ENCODE peak calls at places on chromosome 22, in ten cellular contexts. A is cardiac muscle cell; B is left ventricle myocardium inferior; Z is heart right ventricle; Y is heart left ventricle; F is neuronal stem cell; S is transverse colon; Q is CD8-positive, alpha-beta memory T cell; H is SJSA1; P is PC-9. E is an unnamed sample. For H3K9me3, the result is how much of the 10 kb centered on the place peaks cover.

GRCh38 chr22:37483594-37484114 is 2.5 kb downstream of the MFNG start:
- DNase-seq in A (no peak), B (no peak), Z (no peak), Y (no peak), F (no peak), S (no peak), Q (no peak), H (no peak), P (no peak), E (no peak)

GRCh38 chr22:37260396-37260795 is 16.3 kb upstream of the RAC2 start:
- DNase-seq in A (no peak), B (no peak), Z (no peak), Y (no peak), F (no peak), S (no peak), Q (no peak), H (no peak), P (no peak), E (peak)

GRCh38 chr22:18976197-18976751 is 40.2 kb upstream of the PRODH start:
- DNase-seq in A (no peak), B (no peak), Z (no peak), Y (no peak), F (no peak), S (no peak), Q (no peak), H (no peak), P (no peak), E (peak)

GRCh38 chr22:37425800-37426531 is 1.3 kb downstream of the ELFN2 start:
- DNase-seq in A (no peak), B (no peak), Z (no peak), Y (no peak), F (no peak), S (no peak), Q (no peak), H (no peak), P (no peak), E (no peak)

GRCh38 chr22:37905534-37906363 is at the start of gene MICALL1:
- DNase-seq in A (peak), B (peak), Z (peak), Y (peak), F (no peak), S (peak), Q (peak), H (peak), P (peak), E (peak)

GRCh38 chr22:21569459-21570161 is 2.1 kb downstream of the UBE2L3 start:
- DNase-seq in A (no peak), B (no peak), Z (no peak), Y (no peak), F (no peak), S (no peak), Q (no peak), H (no peak), P (no peak), E (no peak)

GRCh38 chr22:25668437-25668836 is 73.6 kb upstream of the MYO18B start:
- DNase-seq in A (peak), B (no peak), Z (no peak), Y (no peak), F (no peak), S (no peak), Q (no peak), H (no peak), P (no peak), E (peak)

GRCh38 chr22:38754247-38755154 is 1.3 kb downstream of the SUN2 start:
- DNase-seq in A (peak), B (peak), Z (no peak), Y (peak), F (no peak), S (peak), Q (no peak), H (peak), P (peak), E (peak)

GRCh38 chr22:39935622-39936021 is 24.6 kb upstream of the TMA7B start:
- DNase-seq in A (no peak), B (no peak), Z (no peak), Y (no peak), F (no peak), S (no peak), Q (no peak), H (no peak), P (no peak), E (no peak)

GRCh38 chr22:18068381-18068988 is 9.3 kb upstream of the PEX26 start:
- DNase-seq in A (no peak), B (no peak), Z (no peak), Y (peak), F (no peak), S (no peak), Q (no peak), H (peak), P (no peak), E (no peak)

GRCh38 chr22:30325724-30326703 is 727 bp downstream of the TBC1D10A start:
- DNase-seq in A (no peak), B (no peak), Z (peak), Y (peak), F (no peak), S (peak), Q (peak), H (peak), P (no peak), E (peak)

DNA sequence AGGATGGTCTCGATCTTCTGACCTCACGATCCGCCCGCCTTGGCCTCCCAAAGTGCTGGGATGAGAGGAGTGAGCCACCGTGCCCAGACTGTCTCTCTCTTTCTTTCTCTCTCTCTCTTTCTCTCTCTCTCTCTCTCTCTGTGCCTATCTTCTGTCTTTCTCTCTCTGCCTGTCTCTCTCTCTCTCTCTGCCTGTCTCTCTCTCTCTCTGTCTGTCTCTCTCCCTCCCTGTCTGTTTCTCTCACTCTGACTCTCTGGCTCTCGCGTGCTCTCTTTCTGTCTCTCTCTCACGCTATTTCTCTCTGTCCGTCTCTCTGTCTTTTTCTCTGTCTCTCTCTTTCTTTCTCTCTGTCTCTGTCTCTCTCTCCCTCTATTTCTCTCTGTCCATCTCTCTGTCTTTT is 3911.2 kb upstream of the OR11H1 start:
- DNase-seq in A (no peak), B (no peak), Z (no peak), Y (no peak), F (peak), S (no peak), Q (no peak), H (no peak), P (no peak), E (no peak)
- H3K9me3 ChIP-seq in A (under half), B (half or more), Z (half or more), Y (under half), F (under half), S (half or more), Q (under half), H (under half), P (under half), E (under half)

GRCh38 chr22:46941958-46942815 is 179.7 kb downstream of the TBC1D22A start:
- DNase-seq in A (no peak), B (peak), Z (peak), Y (peak), F (no peak), S (no peak), Q (no peak), H (no peak), P (no peak), E (no peak)
- H3K4me3 ChIP-seq in A (no peak), B (peak), Z (peak), Y (peak), F (no peak), S (no peak), Q (no peak), H (no peak), P (no peak), E (no peak)

GRCh38 chr22:29201722-29202230 is 3.9 kb upstream of the EMID1 start:
- DNase-seq in A (no peak), B (no peak), Z (no peak), Y (no peak), F (no peak), S (no peak), Q (no peak), H (no peak), P (no peak), E (no peak)

GRCh38 chr22:29203883-29204282 is 1.8 kb upstream of the EMID1 start:
- DNase-seq in A (no peak), B (no peak), Z (no peak), Y (no peak), F (no peak), S (no peak), Q (no peak), H (no peak), P (no peak), E (no peak)

GRCh38 chr22:29200901-29201300 is 4.8 kb upstream of the EMID1 start:
- DNase-seq in A (no peak), B (no peak), Z (no peak), Y (no peak), F (no peak), S (no peak), Q (no peak), H (no peak), P (no peak), E (no peak)

GRCh38 chr22:29203456-29203855 is 2.2 kb upstream of the EMID1 start:
- DNase-seq in A (no peak), B (no peak), Z (no peak), Y (no peak), F (no peak), S (no peak), Q (no peak), H (no peak), P (no peak), E (no peak)

DNA sequence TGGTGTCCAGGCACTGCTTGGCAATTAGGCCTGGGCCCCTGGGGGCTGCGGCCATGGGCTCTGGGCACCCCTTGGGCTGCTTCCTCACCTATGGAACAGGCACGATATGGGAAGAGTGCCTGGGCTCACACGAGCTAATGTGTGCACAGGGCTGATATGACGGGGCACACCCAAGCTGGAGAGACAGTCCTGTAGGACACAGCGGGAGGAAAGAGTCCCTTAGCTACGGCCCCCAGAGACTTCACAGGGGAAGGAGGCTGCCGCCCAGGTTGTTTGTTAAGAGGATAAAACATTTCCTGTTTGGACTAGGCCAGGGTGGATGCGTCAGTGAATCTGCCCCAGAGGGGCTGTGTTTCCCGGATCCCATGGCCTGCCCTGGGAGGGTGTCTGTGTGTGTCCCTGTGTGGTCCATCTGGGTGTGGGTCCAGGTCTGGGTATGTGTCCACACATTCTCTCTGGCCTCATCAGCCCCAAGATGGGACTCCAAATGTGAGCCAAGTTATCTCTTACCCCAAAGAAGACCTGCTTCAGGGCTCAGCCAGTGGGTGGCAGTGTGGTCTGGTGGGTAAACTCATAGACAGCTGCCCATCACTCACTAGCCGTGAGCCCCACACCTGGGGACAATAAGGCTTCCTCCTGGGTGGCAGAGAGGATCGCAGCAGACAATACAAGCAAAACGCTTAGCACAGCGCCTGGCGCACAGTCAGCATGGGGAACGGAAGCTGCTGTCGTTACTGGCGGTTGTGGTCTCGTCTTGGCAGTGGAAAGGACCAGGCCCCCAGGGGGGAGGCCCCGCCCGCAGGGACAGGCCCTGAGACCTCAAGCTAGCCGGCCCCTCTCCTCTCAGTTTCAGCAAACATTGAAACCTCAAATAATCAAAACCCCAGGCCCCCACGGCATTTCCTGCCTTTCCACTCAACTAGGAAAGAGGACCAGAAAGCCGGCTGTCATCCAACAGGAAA is 3.2 kb upstream of the EMID1 start:
- DNase-seq in A (peak), B (peak), Z (peak), Y (peak), F (no peak), S (peak), Q (peak), H (peak), P (no peak), E (peak)
- H3K27ac ChIP-seq in A (no peak), B (peak), Z (peak), Y (no peak), F (no peak), S (peak), Q (peak), H (peak), P (no peak), E (peak)

GRCh38 chr22:48779211-48779643 is 1048.4 kb downstream of the BRD1 start:
- DNase-seq in A (no peak), B (no peak), Z (no peak), Y (no peak), F (no peak), S (no peak), Q (no peak), H (no peak), P (no peak), E (peak)
- H3K9me3 ChIP-seq in A (under half), B (under half), Z (under half), Y (under half), F (under half), S (under half), Q (under half), H (under half), P (under half), E (under half)

GRCh38 chr22:20033045-20033706 is 12.3 kb downstream of the TANGO2 start:
- DNase-seq in A (no peak), B (peak), Z (peak), Y (peak), F (no peak), S (no peak), Q (no peak), H (no peak), P (no peak), E (peak)
- H3K4me3 ChIP-seq in A (no peak), B (no peak), Z (no peak), Y (no peak), F (no peak), S (no peak), Q (no peak), H (no peak), P (no peak), E (no peak)

DNA sequence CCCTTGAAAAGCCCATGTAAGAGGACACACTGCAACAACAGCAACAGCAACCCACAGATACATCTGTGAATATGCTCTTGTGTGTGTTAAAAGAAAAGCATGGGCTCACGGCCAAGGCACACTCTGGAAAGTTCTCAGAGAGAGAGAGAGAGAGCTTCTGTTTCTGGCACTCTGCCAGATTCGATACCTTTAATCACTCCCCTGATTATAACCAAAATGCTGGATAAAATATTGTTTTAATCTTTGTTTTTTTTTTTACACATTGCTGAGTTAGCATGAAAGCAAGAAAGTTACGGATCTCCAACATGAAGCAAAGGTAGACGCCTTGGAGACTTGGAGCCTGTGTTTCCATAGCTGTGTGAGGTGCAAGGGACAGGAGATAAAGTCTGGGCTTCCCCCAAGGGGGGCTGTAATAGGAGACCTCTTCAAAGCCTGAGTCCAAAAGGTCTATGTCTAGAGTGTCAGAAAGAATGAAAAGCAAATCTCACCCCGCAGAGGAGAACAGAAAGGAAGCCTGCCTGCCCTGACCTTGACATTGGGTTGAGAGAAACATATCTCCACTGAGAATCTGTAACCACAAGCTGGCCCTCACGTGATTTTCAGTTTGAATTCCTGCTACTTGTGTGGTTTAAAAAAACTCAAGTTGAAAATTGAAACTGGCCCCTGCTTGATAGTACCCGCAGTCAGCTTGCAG is 33.7 kb upstream of the MPPED1 start:
- DNase-seq in A (peak), B (no peak), Z (no peak), Y (no peak), F (no peak), S (peak), Q (no peak), H (peak), P (no peak), E (no peak)
- H3K27ac ChIP-seq in A (peak), B (no peak), Z (no peak), Y (no peak), F (no peak), S (no peak), Q (no peak), H (no peak), P (no peak), E (no peak)

DNA sequence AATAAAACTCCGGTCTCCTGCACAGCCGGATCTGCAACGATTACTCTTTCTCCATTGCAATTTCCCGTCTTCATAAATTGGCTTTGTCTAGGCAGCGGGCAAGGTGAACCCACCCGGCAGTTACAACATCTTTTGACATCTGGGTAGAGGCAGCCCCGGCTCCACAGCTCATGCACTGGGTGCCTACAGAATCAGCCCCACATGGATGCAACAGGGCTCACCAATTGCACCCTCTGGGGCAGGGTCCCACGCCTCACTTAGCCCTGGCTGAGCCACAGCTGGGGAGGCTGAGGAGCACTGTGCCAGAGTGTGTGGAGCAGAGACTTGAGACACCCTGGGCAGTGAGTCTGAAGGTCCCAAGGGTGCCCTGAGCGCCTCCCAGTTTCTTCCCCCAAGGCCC is 710.2 kb downstream of the TBC1D22A start:
- DNase-seq in A (no peak), B (no peak), Z (no peak), Y (no peak), F (no peak), S (no peak), Q (no peak), H (no peak), P (no peak), E (no peak)
- H3K9me3 ChIP-seq in A (under half), B (under half), Z (under half), Y (under half), F (under half), S (under half), Q (under half), H (under half), P (under half), E (under half)

DNA sequence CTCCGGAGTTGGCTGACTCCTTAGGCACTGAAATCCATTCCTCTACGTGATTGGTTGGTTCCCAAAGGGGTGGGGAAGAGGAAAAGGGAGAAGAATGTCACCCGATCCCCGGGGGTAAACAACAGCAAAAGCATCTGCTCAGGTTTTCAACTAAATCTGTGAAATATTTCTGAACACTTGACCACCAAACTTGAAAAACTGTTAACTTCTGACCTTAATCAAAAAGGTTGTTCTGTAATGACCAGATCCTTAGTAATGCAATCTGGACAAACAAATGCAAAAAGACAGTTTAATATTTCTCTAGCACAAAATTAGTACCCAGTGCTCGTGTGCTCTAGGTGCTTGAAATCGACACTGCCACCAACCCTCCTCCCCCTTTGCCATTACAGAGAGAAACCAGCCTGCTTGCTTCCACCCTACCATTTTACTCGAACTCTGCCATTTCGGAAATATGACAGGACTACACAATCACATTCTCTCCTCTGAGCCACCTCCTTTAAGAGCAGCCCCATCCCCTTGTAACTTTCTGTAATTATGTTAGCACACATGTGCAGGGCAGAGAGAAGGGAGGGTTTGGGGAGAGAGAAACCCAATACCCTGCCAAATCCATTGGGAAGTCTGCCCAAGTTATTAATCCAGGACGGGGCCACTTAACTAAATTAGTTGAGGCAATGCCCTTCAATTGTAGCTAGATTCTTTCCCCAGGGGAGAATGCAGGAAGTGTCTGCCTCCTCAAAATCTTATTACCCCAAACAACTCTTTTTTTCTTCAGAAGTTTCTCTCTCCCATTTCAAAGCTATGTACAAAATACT is 113.8 kb downstream of the RBFOX2 start:
- DNase-seq in A (peak), B (no peak), Z (no peak), Y (peak), F (peak), S (peak), Q (no peak), H (peak), P (peak), E (peak)
- H3K4me3 ChIP-seq in A (peak), B (peak), Z (peak), Y (peak), F (peak), S (peak), Q (no peak), H (peak), P (peak), E (peak)